ENCODE peak calls at places on chromosomes 1 and 21, in nine cellular contexts. Z is cardiac muscle cell; L is GDM1; B is WTC11; Y is hypothalamus; R is BJ; W is foreskin fibroblast; U is stimulated activated CD4-positive, alpha-beta T cell treated with anti-CD3 and anti-CD28 coated beads, Interleukin-4, amount 100 ng/mL, for 24 hours; M is C1 segment of cervical spinal cord. O is an unnamed sample.

GRCh38 chr1:155085504-155086181 is 7.0 kb downstream of the EFNA3 start:
- DNase-seq in U (peak; percentile 82), R (no peak), M (no peak), W (no peak), B (peak; percentile 56), Y (no peak), Z (peak; percentile 41), L (no peak), O (peak; percentile 78)

GRCh38 chr21:17463441-17463840 is 49.4 kb upstream of the CXADR start:
- DNase-seq in R (peak; percentile 80), Z (peak; percentile 88), W (peak; percentile 93), U (no peak), B (no peak), L (no peak), M (no peak), Y (no peak), O (peak; percentile 75)

GRCh38 chr1:97489834-97490233 is 431.0 kb downstream of the DPYD start:
- DNase-seq in Z (peak; percentile 75), Y (no peak), W (peak; percentile 61), L (no peak), B (no peak), M (no peak), R (no peak), U (no peak), O (peak; percentile 43)

GRCh38 chr1:166952002-166952746 is 23.2 kb downstream of the ILDR2 start:
- DNase-seq in Z (peak; percentile 65), B (no peak), R (no peak), Y (no peak), W (no peak), L (no peak), M (no peak), U (no peak), O (peak; percentile 79)

GRCh38 chr1:240092301-240093119 is 827 bp downstream of the FMN2 start:
- DNase-seq in Z (peak; percentile 37), Y (peak; percentile 26), M (no peak), U (no peak), W (peak; percentile 68), B (peak; percentile 31), R (no peak), L (no peak), O (peak; percentile 71)

GRCh38 chr1:40032240-40032891 is 8.2 kb upstream of the CAP1 start:
- DNase-seq in U (peak; percentile 53), B (peak; percentile 31), R (no peak), W (peak; percentile 64), L (peak; percentile 55), Y (no peak), M (no peak), Z (peak; percentile 81), O (peak; percentile 65)

GRCh38 chr1:202697038-202697437 is 13.2 kb downstream of the SYT2 start:
- DNase-seq in L (no peak), B (peak; percentile 32), Z (no peak), W (no peak), Y (no peak), M (no peak), R (no peak), U (no peak), O (no peak)

GRCh38 chr21:46171996-46172862 is 12.0 kb downstream of the SPATC1L start:
- DNase-seq in M (no peak), B (no peak), L (no peak), U (no peak), Z (no peak), W (no peak), Y (no peak), R (no peak), O (no peak)

GRCh38 chr1:185804206-185804605 is 70.0 kb downstream of the HMCN1 start:
- DNase-seq in U (no peak), W (no peak), L (no peak), Z (no peak), R (no peak), M (no peak), Y (no peak), B (no peak), O (peak; percentile 56)

GRCh38 chr1:152741656-152742055 is 16.2 kb upstream of the KPRP start:
- DNase-seq in Z (no peak), B (no peak), L (no peak), U (no peak), Y (no peak), W (no peak), M (no peak), R (no peak), O (no peak)

GRCh38 chr1:147079400-147080012 is 92.8 kb downstream of the PRKAB2 start:
- DNase-seq in B (peak; percentile 27), R (no peak), U (no peak), Y (no peak), Z (no peak), L (no peak), W (no peak), M (no peak), O (no peak)

GRCh38 chr21:35046223-35046690 is 2.8 kb downstream of the RUNX1 start:
- DNase-seq in Y (no peak), M (no peak), U (no peak), Z (no peak), B (no peak), L (peak; percentile 82), W (no peak), R (no peak), O (peak; percentile 11)

GRCh38 chr1:223815865-223816264 is 29.9 kb downstream of the TP53BP2 start:
- DNase-seq in R (no peak), Z (no peak), B (no peak), U (no peak), L (no peak), M (no peak), Y (no peak), W (peak; percentile 38), O (peak; percentile 72)

GRCh38 chr21:14273736-14274538 is 58.0 kb downstream of the RBM11 start:
- DNase-seq in U (no peak), Y (peak; percentile 9), L (no peak), B (peak; percentile 65), R (no peak), W (no peak), Z (peak; percentile 1), M (no peak), O (no peak)

GRCh38 chr1:1270813-1271212 is 2.8 kb downstream of the UBE2J2 start:
- DNase-seq in R (no peak), L (no peak), Y (no peak), W (no peak), U (no peak), Z (peak; percentile 62), M (no peak), B (no peak), O (no peak)

GRCh38 chr1:169795687-169796086 is 980 bp upstream of the METTL18 start:
- DNase-seq in Y (no peak), U (no peak), R (no peak), L (no peak), Z (no peak), W (no peak), M (no peak), B (no peak), O (peak; percentile 13)

GRCh38 chr1:85824066-85824835 is 116.0 kb upstream of the ZNHIT6 start:
- DNase-seq in M (no peak), Y (no peak), Z (no peak), U (no peak), R (no peak), L (no peak), W (no peak), B (peak; percentile 23), O (no peak)

GRCh38 chr1:109392788-109393580 is 4.7 kb downstream of the SORT1 start:
- DNase-seq in U (no peak), L (no peak), B (no peak), R (no peak), Y (peak; percentile 36), M (no peak), Z (peak; percentile 65), W (peak; percentile 57), O (peak; percentile 83)

GRCh38 chr21:33078907-33079582 is 9.1 kb downstream of the OLIG1 start:
- DNase-seq in B (no peak), Z (peak; percentile 28), W (peak; percentile 43), U (peak; percentile 17), R (no peak), L (peak; percentile 77), M (no peak), Y (peak; percentile 75), O (peak; percentile 95)

GRCh38 chr1:45018599-45019230 is 6.7 kb downstream of the UROD start:
- DNase-seq in Z (peak; percentile 68), Y (peak; percentile 25), M (no peak), R (no peak), W (peak; percentile 45), B (peak; percentile 78), L (peak; percentile 34), U (peak; percentile 74), O (peak; percentile 76)

GRCh38 chr21:35027558-35028450 is 21.3 kb downstream of the RUNX1 start:
- DNase-seq in U (no peak), L (peak; percentile 63), M (no peak), R (no peak), Y (no peak), W (no peak), Z (no peak), B (no peak), O (peak; percentile 39)

GRCh38 chr1:243323481-243323880 is 67.6 kb downstream of the SDCCAG8 start:
- DNase-seq in R (no peak), M (no peak), B (no peak), Y (no peak), L (no peak), U (no peak), Z (peak; percentile 4), W (peak; percentile 4), O (no peak)